ENCODE peak calls at places on chromosomes 5 and 9, in four cellular contexts. One of them, this sample, is unnamed.

GRCh38 chr5:40680741-40681350 is 1.1 kb downstream of the PTGER4 start:
- DNase-seq in HFFc6: no peak
- DNase-seq in activated T-cell treated with anti-CD3 and anti-CD28 coated beads, Interleukin-2, amount 50 U/mL, for 24 hours: no peak
- DNase-seq in ACHN: no peak
- DNase-seq in this sample: no peak

GRCh38 chr9:137723396-137724113 is 104.8 kb downstream of the EHMT1 start:
- DNase-seq in HFFc6: no peak
- DNase-seq in activated T-cell treated with anti-CD3 and anti-CD28 coated beads, Interleukin-2, amount 50 U/mL, for 24 hours: no peak
- DNase-seq in ACHN: no peak
- DNase-seq in this sample: no peak

GRCh38 chr5:95600557-95600956 is 19.3 kb upstream of the GPR150 start:
- DNase-seq in HFFc6: peak
- DNase-seq in ACHN: no peak
- DNase-seq in activated T-cell treated with anti-CD3 and anti-CD28 coated beads, Interleukin-2, amount 50 U/mL, for 24 hours: no peak
- DNase-seq in this sample: no peak

GRCh38 chr5:124285071-124285470 is 461.4 kb downstream of the ZNF608 start:
- DNase-seq in activated T-cell treated with anti-CD3 and anti-CD28 coated beads, Interleukin-2, amount 50 U/mL, for 24 hours: no peak
- DNase-seq in ACHN: no peak
- DNase-seq in HFFc6: no peak
- DNase-seq in this sample: no peak

GRCh38 chr5:139514486-139514856 is 31.9 kb upstream of the STING1 start:
- DNase-seq in HFFc6: no peak
- DNase-seq in ACHN: no peak
- DNase-seq in activated T-cell treated with anti-CD3 and anti-CD28 coated beads, Interleukin-2, amount 50 U/mL, for 24 hours: no peak
- DNase-seq in this sample: no peak

GRCh38 chr5:108788142-108788541 is 40.4 kb downstream of the FER start:
- DNase-seq in HFFc6: no peak
- DNase-seq in activated T-cell treated with anti-CD3 and anti-CD28 coated beads, Interleukin-2, amount 50 U/mL, for 24 hours: no peak
- DNase-seq in ACHN: no peak
- DNase-seq in this sample: no peak

GRCh38 chr9:37107701-37108100 is 12.7 kb upstream of the ZCCHC7 start:
- DNase-seq in ACHN: no peak
- DNase-seq in activated T-cell treated with anti-CD3 and anti-CD28 coated beads, Interleukin-2, amount 50 U/mL, for 24 hours: no peak
- DNase-seq in HFFc6: no peak
- DNase-seq in this sample: no peak

GRCh38 chr5:157354825-157355224 is 88.9 kb downstream of the CYFIP2 start:
- DNase-seq in activated T-cell treated with anti-CD3 and anti-CD28 coated beads, Interleukin-2, amount 50 U/mL, for 24 hours: no peak
- DNase-seq in ACHN: no peak
- DNase-seq in HFFc6: no peak
- DNase-seq in this sample: peak

GRCh38 chr9:135478858-135479468 is 619 bp upstream of the PPP1R26 start:
- DNase-seq in activated T-cell treated with anti-CD3 and anti-CD28 coated beads, Interleukin-2, amount 50 U/mL, for 24 hours: no peak
- DNase-seq in HFFc6: no peak
- DNase-seq in ACHN: peak
- DNase-seq in this sample: peak

GRCh38 chr5:59923465-59923864 is 29.9 kb upstream of the PDE4D start:
- DNase-seq in ACHN: peak
- DNase-seq in activated T-cell treated with anti-CD3 and anti-CD28 coated beads, Interleukin-2, amount 50 U/mL, for 24 hours: no peak
- DNase-seq in HFFc6: peak
- DNase-seq in this sample: peak

GRCh38 chr5:80698369-80698768 is 43.6 kb upstream of the DHFR start:
- DNase-seq in HFFc6: no peak
- DNase-seq in activated T-cell treated with anti-CD3 and anti-CD28 coated beads, Interleukin-2, amount 50 U/mL, for 24 hours: no peak
- DNase-seq in ACHN: no peak
- DNase-seq in this sample: no peak

GRCh38 chr5:152305525-152305924 is 99.6 kb downstream of the NMUR2 start:
- DNase-seq in activated T-cell treated with anti-CD3 and anti-CD28 coated beads, Interleukin-2, amount 50 U/mL, for 24 hours: no peak
- DNase-seq in HFFc6: no peak
- DNase-seq in ACHN: no peak
- DNase-seq in this sample: no peak

GRCh38 chr5:59685806-59686205 is 207.7 kb downstream of the PDE4D start:
- DNase-seq in activated T-cell treated with anti-CD3 and anti-CD28 coated beads, Interleukin-2, amount 50 U/mL, for 24 hours: no peak
- DNase-seq in ACHN: no peak
- DNase-seq in HFFc6: no peak
- DNase-seq in this sample: no peak

GRCh38 chr9:77433675-77434445 is 214.3 kb downstream of the GNA14 start:
- DNase-seq in activated T-cell treated with anti-CD3 and anti-CD28 coated beads, Interleukin-2, amount 50 U/mL, for 24 hours: peak
- DNase-seq in HFFc6: peak
- DNase-seq in ACHN: peak
- DNase-seq in this sample: peak

GRCh38 chr5:157400741-157401140 is 59.3 kb upstream of the NIPAL4 start:
- DNase-seq in HFFc6: no peak
- DNase-seq in activated T-cell treated with anti-CD3 and anti-CD28 coated beads, Interleukin-2, amount 50 U/mL, for 24 hours: no peak
- DNase-seq in ACHN: no peak
- DNase-seq in this sample: no peak

GRCh38 chr9:79660615-79661014 is 88.8 kb downstream of the TLE4 start:
- DNase-seq in ACHN: no peak
- DNase-seq in HFFc6: no peak
- DNase-seq in activated T-cell treated with anti-CD3 and anti-CD28 coated beads, Interleukin-2, amount 50 U/mL, for 24 hours: no peak
- DNase-seq in this sample: no peak

GRCh38 chr5:180084638-180085561 is 13.3 kb upstream of the RNF130 start:
- DNase-seq in HFFc6: no peak
- DNase-seq in activated T-cell treated with anti-CD3 and anti-CD28 coated beads, Interleukin-2, amount 50 U/mL, for 24 hours: no peak
- DNase-seq in ACHN: no peak
- DNase-seq in this sample: no peak

GRCh38 chr9:85740821-85741111 is 988 bp downstream of the AGTPBP1 start:
- DNase-seq in ACHN: no peak
- DNase-seq in HFFc6: no peak
- DNase-seq in activated T-cell treated with anti-CD3 and anti-CD28 coated beads, Interleukin-2, amount 50 U/mL, for 24 hours: no peak
- DNase-seq in this sample: no peak

GRCh38 chr9:136784249-136784996 is 6.7 kb upstream of the TMEM141 start:
- DNase-seq in HFFc6: peak
- DNase-seq in ACHN: peak
- DNase-seq in activated T-cell treated with anti-CD3 and anti-CD28 coated beads, Interleukin-2, amount 50 U/mL, for 24 hours: no peak
- DNase-seq in this sample: no peak